ENCODE peak calls at places on chromosome X, in ten cellular contexts. J is neural crest cell; N is nucleus accumbens; V is activated CD8-positive, alpha-beta memory T cell treated with anti-CD3 and anti-CD28 coated beads for 24 hours; U is lower leg skin; I is hepatocyte; A is SW480; W is omental fat pad; B is activated T-helper 1 cell treated with Interleukin-2 at 50 U/mL for 16 hours; Q is stimulated activated CD4-positive, alpha-beta T cell treated with anti-CD3 and anti-CD28 coated beads, TNF-alpha, amount 100 ng/mL, for 24 hours. H is an unnamed sample.

GRCh38 chrX:56995271-56995994 is at the start of gene SPIN3:
- DNase-seq in J (peak; percentile 70), N (peak; percentile 46), V (peak; percentile 84), U (peak; percentile 93), I (peak; percentile 89), A (peak; percentile 89), W (peak; percentile 47), B (peak; percentile 41), Q (peak; percentile 21), H (peak; percentile 67)

GRCh38 chrX:68708503-68709290 is 61.2 kb downstream of the STARD8 start:
- DNase-seq in J (no peak), N (no peak), V (no peak), U (no peak), I (no peak), A (peak; percentile 34), W (no peak), B (no peak), Q (no peak), H (no peak)

GRCh38 chrX:1249101-1249887 is 19.3 kb upstream of the CSF2RA start:
- DNase-seq in J (peak; percentile 10), N (no peak), V (peak; percentile 80), U (peak; percentile 86), I (peak; percentile 69), A (peak; percentile 29), W (no peak), B (peak; percentile 23), Q (no peak), H (no peak)

GRCh38 chrX:16843208-16843909 is 26.8 kb downstream of the RBBP7 start:
- DNase-seq in J (no peak), N (no peak), V (no peak), U (no peak), I (no peak), A (no peak), W (no peak), B (no peak), Q (no peak), H (no peak)

GRCh38 chrX:152907084-152907651 is 9.3 kb downstream of the ZNF185 start:
- DNase-seq in J (peak; percentile 32), N (no peak), V (no peak), U (no peak), I (peak; percentile 73), A (no peak), W (no peak), B (no peak), Q (no peak), H (peak; percentile 14)

GRCh38 chrX:71095555-71095970 is at the start of gene FOXO4:
- DNase-seq in J (peak; percentile 69), N (peak; percentile 80), V (peak; percentile 91), U (peak; percentile 97), I (peak; percentile 92), A (peak; percentile 84), W (peak; percentile 62), B (peak; percentile 81), Q (peak; percentile 70), H (peak; percentile 74)

GRCh38 chrX:47078129-47079043 is at the start of gene RGN:
- DNase-seq in J (no peak), N (no peak), V (no peak), U (no peak), I (peak; percentile 32), A (no peak), W (no peak), B (no peak), Q (no peak), H (no peak)

GRCh38 chrX:55710701-55711100 is 6.8 kb upstream of the RRAGB start:
- DNase-seq in J (no peak), N (no peak), V (no peak), U (no peak), I (no peak), A (no peak), W (no peak), B (no peak), Q (no peak), H (no peak)

GRCh38 chrX:3699841-3700381 is 13.5 kb downstream of the PRKX start:
- DNase-seq in J (no peak), N (no peak), V (no peak), U (no peak), I (no peak), A (no peak), W (no peak), B (no peak), Q (no peak), H (no peak)

GRCh38 chrX:39757971-39758370 is 339.8 kb downstream of the BCOR start:
- DNase-seq in J (no peak), N (no peak), V (no peak), U (no peak), I (no peak), A (no peak), W (no peak), B (no peak), Q (no peak), H (no peak)

GRCh38 chrX:13742397-13743176 is 8.0 kb downstream of the OFD1 start:
- DNase-seq in J (no peak), N (no peak), V (no peak), U (no peak), I (peak; percentile 21), A (no peak), W (no peak), B (no peak), Q (no peak), H (no peak)

GRCh38 chrX:149916745-149917392 is 12.5 kb upstream of the HSFX4 start:
- DNase-seq in J (no peak), N (no peak), V (no peak), U (no peak), I (no peak), A (no peak), W (no peak), B (no peak), Q (no peak), H (no peak)

GRCh38 chrX:149506349-149506748 is 1.2 kb upstream of the IDS start:
- DNase-seq in J (no peak), N (no peak), V (no peak), U (no peak), I (no peak), A (no peak), W (no peak), B (no peak), Q (no peak), H (no peak)

GRCh38 chrX:105191878-105192277 is 28.6 kb downstream of the TEX13A start:
- DNase-seq in J (no peak), N (no peak), V (no peak), U (no peak), I (peak; percentile 37), A (peak; percentile 30), W (no peak), B (no peak), Q (no peak), H (no peak)

GRCh38 chrX:11287505-11287904 is 5.7 kb upstream of the AMELX start:
- DNase-seq in J (no peak), N (no peak), V (no peak), U (no peak), I (no peak), A (no peak), W (no peak), B (no peak), Q (no peak), H (no peak)

GRCh38 chrX:109974906-109975655 is 27.8 kb upstream of the TMEM164 start:
- DNase-seq in J (no peak), N (no peak), V (no peak), U (no peak), I (no peak), A (no peak), W (no peak), B (no peak), Q (no peak), H (no peak)

GRCh38 chrX:105695451-105695850 is 126.9 kb upstream of the NRK start:
- DNase-seq in J (no peak), N (no peak), V (no peak), U (no peak), I (no peak), A (no peak), W (no peak), B (no peak), Q (no peak), H (no peak)

GRCh38 chrX:69024287-69024686 is 141.0 kb downstream of the PJA1 start:
- DNase-seq in J (no peak), N (no peak), V (no peak), U (no peak), I (no peak), A (no peak), W (no peak), B (no peak), Q (no peak), H (no peak)

GRCh38 chrX:19799319-19800182 is 87.8 kb downstream of the SH3KBP1 start:
- DNase-seq in J (no peak), N (no peak), V (no peak), U (no peak), I (no peak), A (no peak), W (no peak), B (peak; percentile 14), Q (no peak), H (no peak)

GRCh38 chrX:55220119-55220794 is at the start of gene PAGE5:
- DNase-seq in J (no peak), N (no peak), V (no peak), U (no peak), I (no peak), A (no peak), W (no peak), B (no peak), Q (no peak), H (no peak)

GRCh38 chrX:109740076-109740809 is 7.2 kb upstream of the ACSL4 start:
- DNase-seq in J (no peak), N (no peak), V (no peak), U (no peak), I (peak; percentile 30), A (no peak), W (no peak), B (no peak), Q (no peak), H (no peak)

GRCh38 chrX:124023838-124024238 is 62.3 kb downstream of the STAG2 start:
- DNase-seq in J (no peak), N (no peak), V (no peak), U (no peak), I (no peak), A (no peak), W (no peak), B (no peak), Q (no peak), H (no peak)

GRCh38 chrX:153494541-153495361 is at the start of gene BGN:
- DNase-seq in J (peak; percentile 32), N (no peak), V (no peak), U (no peak), I (peak; percentile 59), A (no peak), W (no peak), B (no peak), Q (no peak), H (peak; percentile 4)

GRCh38 chrX:11664211-11664888 is 1.4 kb downstream of the ARHGAP6 start:
- DNase-seq in J (peak; percentile 2), N (no peak), V (no peak), U (no peak), I (peak; percentile 18), A (no peak), W (no peak), B (no peak), Q (no peak), H (no peak)

GRCh38 chrX:42804524-42804923 is 26.6 kb upstream of the PPP1R2C start:
- DNase-seq in J (no peak), N (no peak), V (no peak), U (no peak), I (peak; percentile 22), A (peak; percentile 2), W (no peak), B (no peak), Q (no peak), H (no peak)

H was measured in amygdala.